ENCODE peak calls at places on chromosomes 13 and 19, in five cellular contexts. One of them, this sample, is unnamed.

GRCh38 chr19:4229179-4229931 is at the start of gene EBI3:
- DNase-seq in mucosa of gallbladder: no peak
- DNase-seq in activated CD4-positive, alpha-beta T cell treated with anti-CD3 and anti-CD28 coated beads for 48 hours: peak; percentile 68
- DNase-seq in fibroblast of lung: peak; percentile 38
- DNase-seq in fibroblast of the conjunctiva: no peak
- DNase-seq in this sample: peak; percentile 32

GRCh38 chr19:13758795-13759194 is 5.5 kb upstream of the MRI1 start:
- DNase-seq in fibroblast of lung: no peak
- DNase-seq in fibroblast of the conjunctiva: no peak
- DNase-seq in mucosa of gallbladder: no peak
- DNase-seq in activated CD4-positive, alpha-beta T cell treated with anti-CD3 and anti-CD28 coated beads for 48 hours: no peak
- DNase-seq in this sample: no peak

GRCh38 chr19:4815426-4816387 is 15.8 kb downstream of the TICAM1 start:
- DNase-seq in fibroblast of the conjunctiva: peak; percentile 81
- DNase-seq in fibroblast of lung: peak; percentile 93
- DNase-seq in activated CD4-positive, alpha-beta T cell treated with anti-CD3 and anti-CD28 coated beads for 48 hours: peak; percentile 85
- DNase-seq in mucosa of gallbladder: peak; percentile 93
- DNase-seq in this sample: peak; percentile 93

GRCh38 chr19:42555317-42555716 is 27.0 kb upstream of the CEACAM1 start:
- DNase-seq in mucosa of gallbladder: no peak
- DNase-seq in activated CD4-positive, alpha-beta T cell treated with anti-CD3 and anti-CD28 coated beads for 48 hours: no peak
- DNase-seq in fibroblast of lung: no peak
- DNase-seq in fibroblast of the conjunctiva: no peak
- DNase-seq in this sample: no peak

GRCh38 chr13:80305737-80306136 is 35.2 kb downstream of the SPRY2 start:
- DNase-seq in mucosa of gallbladder: no peak
- DNase-seq in activated CD4-positive, alpha-beta T cell treated with anti-CD3 and anti-CD28 coated beads for 48 hours: no peak
- DNase-seq in fibroblast of lung: no peak
- DNase-seq in fibroblast of the conjunctiva: no peak
- DNase-seq in this sample: peak; percentile 39

GRCh38 chr13:59568306-59568705 is 595.4 kb downstream of the DIAPH3 start:
- DNase-seq in activated CD4-positive, alpha-beta T cell treated with anti-CD3 and anti-CD28 coated beads for 48 hours: no peak
- DNase-seq in fibroblast of the conjunctiva: no peak
- DNase-seq in mucosa of gallbladder: no peak
- DNase-seq in fibroblast of lung: no peak
- DNase-seq in this sample: no peak

GRCh38 chr13:44703371-44703770 is 127.2 kb upstream of the TSC22D1 start:
- DNase-seq in fibroblast of the conjunctiva: no peak
- DNase-seq in mucosa of gallbladder: no peak
- DNase-seq in activated CD4-positive, alpha-beta T cell treated with anti-CD3 and anti-CD28 coated beads for 48 hours: no peak
- DNase-seq in fibroblast of lung: peak; percentile 43
- DNase-seq in this sample: no peak

GRCh38 chr19:49150106-49150943 is 4.9 kb downstream of the HRC start:
- DNase-seq in fibroblast of lung: peak; percentile 75
- DNase-seq in fibroblast of the conjunctiva: peak; percentile 49
- DNase-seq in mucosa of gallbladder: peak; percentile 92
- DNase-seq in activated CD4-positive, alpha-beta T cell treated with anti-CD3 and anti-CD28 coated beads for 48 hours: peak; percentile 53
- DNase-seq in this sample: peak; percentile 65

GRCh38 chr19:3213159-3213558 is 11.3 kb upstream of the CELF5 start:
- DNase-seq in fibroblast of the conjunctiva: no peak
- DNase-seq in mucosa of gallbladder: no peak
- DNase-seq in fibroblast of lung: no peak
- DNase-seq in activated CD4-positive, alpha-beta T cell treated with anti-CD3 and anti-CD28 coated beads for 48 hours: no peak
- DNase-seq in this sample: no peak

GRCh38 chr19:58243351-58243750 is 14.6 kb downstream of the ZNF544 start:
- DNase-seq in fibroblast of lung: no peak
- DNase-seq in fibroblast of the conjunctiva: no peak
- DNase-seq in activated CD4-positive, alpha-beta T cell treated with anti-CD3 and anti-CD28 coated beads for 48 hours: no peak
- DNase-seq in mucosa of gallbladder: no peak
- DNase-seq in this sample: no peak

GRCh38 chr19:3880471-3881271 is at the start of gene ATCAY:
- DNase-seq in activated CD4-positive, alpha-beta T cell treated with anti-CD3 and anti-CD28 coated beads for 48 hours: no peak
- DNase-seq in mucosa of gallbladder: no peak
- DNase-seq in fibroblast of the conjunctiva: no peak
- DNase-seq in fibroblast of lung: no peak
- DNase-seq in this sample: no peak

GRCh38 chr19:13861714-13862531 is 15.0 kb upstream of the NANOS3 start:
- DNase-seq in fibroblast of the conjunctiva: peak; percentile 83
- DNase-seq in activated CD4-positive, alpha-beta T cell treated with anti-CD3 and anti-CD28 coated beads for 48 hours: peak; percentile 91
- DNase-seq in fibroblast of lung: peak; percentile 87
- DNase-seq in mucosa of gallbladder: peak; percentile 93
- DNase-seq in this sample: peak; percentile 92

GRCh38 chr19:7294571-7295212 is 478 bp upstream of the INSR start:
- DNase-seq in fibroblast of lung: peak; percentile 35
- DNase-seq in fibroblast of the conjunctiva: peak; percentile 4
- DNase-seq in mucosa of gallbladder: peak; percentile 66
- DNase-seq in activated CD4-positive, alpha-beta T cell treated with anti-CD3 and anti-CD28 coated beads for 48 hours: peak; percentile 53
- DNase-seq in this sample: peak; percentile 49

GRCh38 chr13:29654807-29655547 is 59.5 kb upstream of the SLC7A1 start:
- DNase-seq in fibroblast of the conjunctiva: peak; percentile 30
- DNase-seq in activated CD4-positive, alpha-beta T cell treated with anti-CD3 and anti-CD28 coated beads for 48 hours: no peak
- DNase-seq in fibroblast of lung: no peak
- DNase-seq in mucosa of gallbladder: no peak
- DNase-seq in this sample: peak; percentile 86

GRCh38 chr19:8208119-8208709 is 956 bp upstream of the CERS4 start:
- DNase-seq in mucosa of gallbladder: no peak
- DNase-seq in fibroblast of the conjunctiva: no peak
- DNase-seq in activated CD4-positive, alpha-beta T cell treated with anti-CD3 and anti-CD28 coated beads for 48 hours: no peak
- DNase-seq in fibroblast of lung: no peak
- DNase-seq in this sample: no peak

GRCh38 chr13:90591927-90592268 is 755.6 kb upstream of the MIR17HG start:
- DNase-seq in mucosa of gallbladder: no peak
- DNase-seq in activated CD4-positive, alpha-beta T cell treated with anti-CD3 and anti-CD28 coated beads for 48 hours: no peak
- DNase-seq in fibroblast of the conjunctiva: no peak
- DNase-seq in fibroblast of lung: no peak
- DNase-seq in this sample: no peak